ENCODE peak calls at places on chromosomes 4 and X, in six cellular contexts. C is osteoblast, A is astrocyte, U is HepG2, E is neuronal stem cell, B is GM23338. R is an unnamed sample.
A peak's percentile ranks its signal among the peaks of the same experiment; 100 is the strongest.

GRCh38 chr4:126986828-126987227 is 645.9 kb upstream of the INTU start:
- DNase-seq in C (peak; percentile 67), A (peak; percentile 72), U (no peak), E (no peak), B (peak; percentile 6), R (no peak)

GRCh38 chr4:173192375-173193162 is 24.0 kb downstream of the GALNT7 start:
- DNase-seq in C (no peak), A (no peak), U (no peak), E (no peak), B (no peak), R (no peak)

GRCh38 chr4:47606482-47606881 is 121.4 kb downstream of the ATP10D start:
- DNase-seq in C (no peak), A (no peak), U (no peak), E (no peak), B (no peak), R (no peak)

GRCh38 chr4:147761218-147761883 is 29.5 kb downstream of the ARHGAP10 start:
- DNase-seq in C (no peak), A (no peak), U (no peak), E (no peak), B (no peak), R (no peak)

GRCh38 chr4:142581891-142582290 is 264.2 kb downstream of the INPP4B start:
- DNase-seq in C (no peak), A (no peak), U (no peak), E (no peak), B (no peak), R (no peak)

GRCh38 chr4:112449708-112450107 is 66.3 kb downstream of the NEUROG2 start:
- DNase-seq in C (no peak), A (no peak), U (no peak), E (no peak), B (peak; percentile 27), R (no peak)

GRCh38 chrX:47502591-47503222 is 19.7 kb upstream of the ZNF41 start:
- DNase-seq in C (peak; percentile 69), A (peak; percentile 47), U (no peak), E (no peak), B (no peak), R (no peak)

GRCh38 chrX:104854188-104854587 is 288.2 kb downstream of the IL1RAPL2 start:
- DNase-seq in C (no peak), A (peak; percentile 80), U (no peak), E (no peak), B (no peak), R (no peak)

GRCh38 chr4:142473218-142473959 is 372.7 kb downstream of the INPP4B start:
- DNase-seq in C (no peak), A (no peak), U (no peak), E (no peak), B (no peak), R (peak; percentile 31)

GRCh38 chrX:114774691-114775090 is 190.8 kb downstream of the HTR2C start:
- DNase-seq in C (no peak), A (no peak), U (no peak), E (no peak), B (peak; percentile 38), R (peak; percentile 24)

GRCh38 chr4:114272226-114272625 is 292.8 kb upstream of the ARSJ start:
- DNase-seq in C (peak; percentile 13), A (peak; percentile 100), U (no peak), E (no peak), B (no peak), R (no peak)

GRCh38 chrX:21735038-21735752 is 22.7 kb downstream of the SMPX start:
- DNase-seq in C (peak; percentile 73), A (peak; percentile 76), U (no peak), E (no peak), B (no peak), R (no peak)

GRCh38 chrX:71366674-71367256 is 608 bp downstream of the TAF1 start:
- DNase-seq in C (peak; percentile 62), A (no peak), U (no peak), E (no peak), B (peak; percentile 14), R (peak; percentile 9)

GRCh38 chrX:2710041-2710471 is 19.0 kb downstream of the CD99 start:
- DNase-seq in C (no peak), A (peak; percentile 67), U (no peak), E (no peak), B (no peak), R (no peak)

GRCh38 chr4:137430171-137430570 is 102.1 kb downstream of the PCDH18 start:
- DNase-seq in C (no peak), A (no peak), U (no peak), E (no peak), B (no peak), R (no peak)

GRCh38 chrX:34521563-34521962 is 135.5 kb downstream of the TMEM47 start:
- DNase-seq in C (no peak), A (no peak), U (no peak), E (no peak), B (peak; percentile 52), R (no peak)

GRCh38 chr4:109015413-109015810 is 252.6 kb upstream of the ETNPPL start:
- DNase-seq in C (no peak), A (peak; percentile 26), U (no peak), E (no peak), B (no peak), R (no peak)

GRCh38 chr4:102429553-102429952 is 71.6 kb upstream of the NFKB1 start:
- DNase-seq in C (peak; percentile 8), A (peak; percentile 98), U (no peak), E (no peak), B (no peak), R (no peak)

GRCh38 chr4:17030543-17030942 is 132.1 kb upstream of the LDB2 start:
- DNase-seq in C (peak; percentile 71), A (peak; percentile 97), U (no peak), E (no peak), B (no peak), R (no peak)

GRCh38 chr4:145098675-145099037 is 545 bp downstream of the ABCE1 start:
- DNase-seq in C (peak; percentile 50), A (peak; percentile 64), U (peak; percentile 56), E (no peak), B (no peak), R (peak; percentile 35)

GRCh38 chr4:80183196-80184052 is 13.9 kb upstream of the PRDM8 start:
- DNase-seq in C (peak; percentile 86), A (no peak), U (no peak), E (no peak), B (peak; percentile 35), R (peak; percentile 59)

GRCh38 chr4:105944535-105944934 is 49.3 kb downstream of the NPNT start:
- DNase-seq in C (no peak), A (peak; percentile 84), U (no peak), E (no peak), B (no peak), R (no peak)

GRCh38 chrX:27565992-27566391 is 24.2 kb upstream of the DCAF8L2 start:
- DNase-seq in C (no peak), A (peak; percentile 57), U (peak; percentile 88), E (no peak), B (peak; percentile 3), R (peak; percentile 9)

GRCh38 chr4:304987-305680 is at the start of gene ZNF732:
- DNase-seq in C (no peak), A (peak; percentile 73), U (no peak), E (peak; percentile 87), B (peak; percentile 99), R (peak; percentile 66)

GRCh38 chrX:154013614-154014360 is 5.9 kb downstream of the IRAK1 start:
- DNase-seq in C (peak; percentile 96), A (no peak), U (no peak), E (peak; percentile 24), B (peak; percentile 64), R (peak; percentile 53)

GRCh38 chr4:139458999-139459398 is 5.1 kb downstream of the RAB33B start:
- DNase-seq in C (no peak), A (no peak), U (peak; percentile 48), E (no peak), B (no peak), R (no peak)

GRCh38 chrX:86348669-86349068 is 200.4 kb downstream of the DACH2 start:
- DNase-seq in C (no peak), A (no peak), U (peak; percentile 10), E (no peak), B (peak; percentile 58), R (no peak)

GRCh38 chrX:131595120-131595519 is 51.2 kb downstream of the OR13H1 start:
- DNase-seq in C (no peak), A (peak; percentile 46), U (no peak), E (no peak), B (no peak), R (no peak)

GRCh38 chrX:129665916-129666644 is 11.3 kb upstream of the APLN start:
- DNase-seq in C (no peak), A (peak; percentile 71), U (no peak), E (peak; percentile 12), B (peak; percentile 40), R (no peak)

GRCh38 chr4:153131478-153132069 is 72.7 kb upstream of the TRIM2 start:
- DNase-seq in C (no peak), A (no peak), U (no peak), E (no peak), B (peak; percentile 41), R (no peak)

GRCh38 chr4:7630559-7631287 is 196.0 kb upstream of the PSAPL1 start:
- DNase-seq in C (peak; percentile 97), A (peak; percentile 90), U (peak; percentile 79), E (no peak), B (no peak), R (peak; percentile 64)

DNA sequence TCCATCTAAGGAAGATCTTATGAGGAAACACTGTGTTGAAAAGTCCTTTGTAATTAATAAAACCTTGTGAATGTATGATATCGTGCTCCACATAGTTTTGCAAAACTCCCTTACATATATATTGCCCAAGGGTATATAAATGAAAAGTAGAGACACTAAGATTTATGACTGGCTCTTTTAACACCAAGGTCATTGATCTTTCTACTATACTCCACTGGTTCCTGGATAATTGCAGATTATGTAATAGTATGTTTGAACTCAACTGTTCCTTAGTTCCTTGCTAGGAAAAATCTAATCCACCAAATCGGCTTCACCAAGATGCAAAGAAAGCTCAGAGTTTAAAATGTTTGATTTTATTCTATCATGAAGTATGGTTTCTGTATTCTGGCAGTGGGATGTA is 47.9 kb upstream of the TMEM33 start:
- DNase-seq in C (no peak), A (no peak), U (no peak), E (no peak), B (no peak), R (no peak)
- H3K27me3 ChIP-seq in C (peaks cover 15% of the 10 kb centered on the region), A (peaks cover 40% of the 10 kb centered on the region), U (no peaks in the 10 kb centered on the region), E (peaks cover 76% of the 10 kb centered on the region), B (peaks cover 54% of the 10 kb centered on the region), R (no peaks in the 10 kb centered on the region)

GRCh38 chrX:133608406-133608805 is 193.1 kb upstream of the GPC4 start:
- DNase-seq in C (no peak), A (peak; percentile 86), U (no peak), E (no peak), B (no peak), R (no peak)
- H3K4me1 ChIP-seq in C (peaks cover 26% of the 10 kb centered on the region), A (peaks cover 4% of the 10 kb centered on the region), U (peaks cover 60% of the 10 kb centered on the region), E (no peaks in the 10 kb centered on the region), B (no peaks in the 10 kb centered on the region), R (no peaks in the 10 kb centered on the region)

DNA sequence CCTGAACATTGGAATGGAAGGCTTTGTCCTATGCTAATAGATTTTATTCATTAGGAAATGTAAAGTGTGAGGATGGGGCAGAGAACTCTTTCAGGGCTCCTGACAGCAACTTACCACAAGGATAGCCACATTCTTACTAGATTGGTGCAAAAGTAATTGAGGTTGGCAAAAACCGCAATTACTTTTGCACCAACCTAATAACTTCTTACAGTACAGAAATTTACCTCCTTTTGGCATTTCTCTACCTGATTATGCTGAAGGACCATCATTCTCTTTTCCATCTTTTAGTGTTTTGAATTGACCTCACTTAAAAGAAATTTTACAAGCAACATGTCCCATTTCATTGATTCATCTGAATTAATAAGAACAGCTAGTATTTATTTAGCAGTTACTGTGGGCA is 109.2 kb upstream of the AP1S2 start:
- DNase-seq in C (no peak), A (no peak), U (no peak), E (no peak), B (no peak), R (no peak)
- H3K27me3 ChIP-seq in C (no peaks in the 10 kb centered on the region), A (no peaks in the 10 kb centered on the region), U (no peaks in the 10 kb centered on the region), E (no peaks in the 10 kb centered on the region), B (no peaks in the 10 kb centered on the region), R (no peaks in the 10 kb centered on the region)

GRCh38 chr4:2402941-2403340 is 15.5 kb downstream of the ZFYVE28 start:
- DNase-seq in C (no peak), A (no peak), U (no peak), E (no peak), B (no peak), R (no peak)
- H3K4me1 ChIP-seq in C (peaks cover 6% of the 10 kb centered on the region), A (peaks cover 4% of the 10 kb centered on the region), U (peaks cover 24% of the 10 kb centered on the region), E (peaks cover 18% of the 10 kb centered on the region), B (peaks cover 21% of the 10 kb centered on the region), R (peaks cover 3% of the 10 kb centered on the region)

R was measured in BE2C.